ENCODE peak calls at places on chromosomes 6 and 20, in five cellular contexts. One of them, this sample, is unnamed.

GRCh38 chr6:166862287-166862977 is 93.9 kb downstream of the RNASET2 start:
- DNase-seq in left cardiac atrium: no peak
- DNase-seq in cardiac fibroblast: peak
- DNase-seq in glutamatergic neuron: peak
- DNase-seq in foreskin fibroblast: peak
- DNase-seq in this sample: peak

GRCh38 chr6:169035381-169036280 is 218.0 kb downstream of the THBS2 start:
- DNase-seq in left cardiac atrium: peak
- DNase-seq in cardiac fibroblast: peak
- DNase-seq in glutamatergic neuron: no peak
- DNase-seq in foreskin fibroblast: peak
- DNase-seq in this sample: peak

GRCh38 chr6:1698527-1698926 is 88.8 kb downstream of the FOXC1 start:
- DNase-seq in left cardiac atrium: no peak
- DNase-seq in cardiac fibroblast: no peak
- DNase-seq in glutamatergic neuron: no peak
- DNase-seq in foreskin fibroblast: no peak
- DNase-seq in this sample: no peak

GRCh38 chr6:48641544-48641943 is 530.5 kb upstream of the PTCHD4 start:
- DNase-seq in left cardiac atrium: no peak
- DNase-seq in cardiac fibroblast: peak
- DNase-seq in glutamatergic neuron: no peak
- DNase-seq in foreskin fibroblast: peak
- DNase-seq in this sample: no peak

GRCh38 chr20:59191036-59191755 is 27.6 kb downstream of the ZNF831 start:
- DNase-seq in left cardiac atrium: no peak
- DNase-seq in cardiac fibroblast: no peak
- DNase-seq in glutamatergic neuron: no peak
- DNase-seq in foreskin fibroblast: no peak
- DNase-seq in this sample: no peak

GRCh38 chr6:29005183-29005885 is at the start of gene ZNF311:
- DNase-seq in left cardiac atrium: peak
- DNase-seq in cardiac fibroblast: peak
- DNase-seq in glutamatergic neuron: peak
- DNase-seq in foreskin fibroblast: peak
- DNase-seq in this sample: no peak

GRCh38 chr20:21901470-21902275 is 196.2 kb downstream of the PAX1 start:
- DNase-seq in left cardiac atrium: peak
- DNase-seq in cardiac fibroblast: no peak
- DNase-seq in glutamatergic neuron: no peak
- DNase-seq in foreskin fibroblast: no peak
- DNase-seq in this sample: no peak

GRCh38 chr20:53609501-53610445 is 16.1 kb upstream of the ZNF217 start:
- DNase-seq in left cardiac atrium: peak
- DNase-seq in cardiac fibroblast: peak
- DNase-seq in glutamatergic neuron: peak
- DNase-seq in foreskin fibroblast: peak
- DNase-seq in this sample: no peak

GRCh38 chr6:10347561-10348327 is 67.1 kb downstream of the TFAP2A start:
- DNase-seq in left cardiac atrium: no peak
- DNase-seq in cardiac fibroblast: no peak
- DNase-seq in glutamatergic neuron: no peak
- DNase-seq in foreskin fibroblast: peak
- DNase-seq in this sample: no peak

GRCh38 chr6:829646-830045 is 136.7 kb upstream of the EXOC2 start:
- DNase-seq in left cardiac atrium: no peak
- DNase-seq in cardiac fibroblast: no peak
- DNase-seq in glutamatergic neuron: no peak
- DNase-seq in foreskin fibroblast: no peak
- DNase-seq in this sample: no peak

GRCh38 chr20:61499859-61500258 is 247.8 kb downstream of the CDH4 start:
- DNase-seq in left cardiac atrium: no peak
- DNase-seq in cardiac fibroblast: no peak
- DNase-seq in glutamatergic neuron: no peak
- DNase-seq in foreskin fibroblast: no peak
- DNase-seq in this sample: no peak

GRCh38 chr20:48192109-48192508 is 406.8 kb upstream of the SULF2 start:
- DNase-seq in left cardiac atrium: no peak
- DNase-seq in cardiac fibroblast: no peak
- DNase-seq in glutamatergic neuron: no peak
- DNase-seq in foreskin fibroblast: no peak
- DNase-seq in this sample: no peak

GRCh38 chr20:52230406-52230805 is 38.8 kb upstream of the ZFP64 start:
- DNase-seq in left cardiac atrium: no peak
- DNase-seq in cardiac fibroblast: peak
- DNase-seq in glutamatergic neuron: no peak
- DNase-seq in foreskin fibroblast: peak
- DNase-seq in this sample: no peak

GRCh38 chr20:16952965-16953364 is 204.8 kb downstream of the OTOR start:
- DNase-seq in left cardiac atrium: no peak
- DNase-seq in cardiac fibroblast: no peak
- DNase-seq in glutamatergic neuron: no peak
- DNase-seq in foreskin fibroblast: no peak
- DNase-seq in this sample: no peak

GRCh38 chr20:34016736-34017135 is 23.0 kb downstream of the RALY start:
- DNase-seq in left cardiac atrium: no peak
- DNase-seq in cardiac fibroblast: no peak
- DNase-seq in glutamatergic neuron: peak
- DNase-seq in foreskin fibroblast: no peak
- DNase-seq in this sample: peak

GRCh38 chr20:59992531-59992930 is 34.3 kb downstream of the CDH26 start:
- DNase-seq in left cardiac atrium: no peak
- DNase-seq in cardiac fibroblast: no peak
- DNase-seq in glutamatergic neuron: no peak
- DNase-seq in foreskin fibroblast: peak
- DNase-seq in this sample: no peak

GRCh38 chr20:35871311-35871771 is 83.0 kb downstream of the SCAND1 start:
- DNase-seq in left cardiac atrium: peak
- DNase-seq in cardiac fibroblast: peak
- DNase-seq in glutamatergic neuron: no peak
- DNase-seq in foreskin fibroblast: peak
- DNase-seq in this sample: peak

GRCh38 chr6:42419490-42420280 is 32.0 kb downstream of the TRERF1 start:
- DNase-seq in left cardiac atrium: no peak
- DNase-seq in cardiac fibroblast: no peak
- DNase-seq in glutamatergic neuron: no peak
- DNase-seq in foreskin fibroblast: no peak
- DNase-seq in this sample: no peak

GRCh38 chr6:149563203-149563927 is 2.8 kb upstream of the GINM1 start:
- DNase-seq in left cardiac atrium: no peak
- DNase-seq in cardiac fibroblast: peak
- DNase-seq in glutamatergic neuron: no peak
- DNase-seq in foreskin fibroblast: peak
- DNase-seq in this sample: no peak